ENCODE peak calls at places on chromosomes 6 and 20, in six cellular contexts. F, U, B, Q, L and W are unnamed samples.

GRCh38 chr6:9412951-9413559 is 977.7 kb upstream of the SLC35B3 start:
- DNase-seq in F (peak), U (no peak), B (peak), Q (peak), L (peak), W (no peak)

GRCh38 chr6:10659697-10660348 is 34.6 kb downstream of the C6orf52 start:
- DNase-seq in F (no peak), U (no peak), B (no peak), Q (no peak), L (peak), W (no peak)

GRCh38 chr6:17900011-17900410 is 87.4 kb downstream of the KIF13A start:
- DNase-seq in F (no peak), U (no peak), B (no peak), Q (no peak), L (no peak), W (no peak)

GRCh38 chr6:8269856-8270454 is 165.4 kb downstream of the SLC35B3 start:
- DNase-seq in F (no peak), U (no peak), B (no peak), Q (no peak), L (no peak), W (no peak)

GRCh38 chr6:39021041-39021440 is 27.5 kb upstream of the GLP1R start:
- DNase-seq in F (no peak), U (no peak), B (no peak), Q (no peak), L (no peak), W (no peak)

GRCh38 chr6:1020133-1020532 is 291.8 kb upstream of the FOXQ1 start:
- DNase-seq in F (no peak), U (no peak), B (no peak), Q (no peak), L (no peak), W (no peak)

GRCh38 chr20:52103469-52103910 is 88.1 kb downstream of the ZFP64 start:
- DNase-seq in F (peak), U (no peak), B (no peak), Q (peak), L (no peak), W (peak)

GRCh38 chr6:86856937-86857563 is 80.3 kb upstream of the HTR1E start:
- DNase-seq in F (peak), U (no peak), B (peak), Q (peak), L (peak), W (no peak)

GRCh38 chr6:154754152-154754551 is 20.9 kb downstream of the SCAF8 start:
- DNase-seq in F (no peak), U (no peak), B (no peak), Q (no peak), L (no peak), W (no peak)

GRCh38 chr6:43952746-43953145 is 174.5 kb downstream of the MRPL14 start:
- DNase-seq in F (no peak), U (no peak), B (no peak), Q (no peak), L (no peak), W (no peak)

GRCh38 chr6:40509716-40510260 is 77.4 kb downstream of the LRFN2 start:
- DNase-seq in F (no peak), U (no peak), B (no peak), Q (no peak), L (no peak), W (no peak)

GRCh38 chr20:58871533-58872102 is 19.1 kb downstream of the GNAS start:
- DNase-seq in F (no peak), U (no peak), B (no peak), Q (no peak), L (no peak), W (no peak)

GRCh38 chr20:4159765-4160490 is 144.6 kb upstream of the RNF24 start:
- DNase-seq in F (no peak), U (no peak), B (no peak), Q (no peak), L (no peak), W (no peak)

GRCh38 chr20:61874421-61875068 is 191.1 kb downstream of the TAF4 start:
- DNase-seq in F (peak), U (no peak), B (peak), Q (peak), L (no peak), W (no peak)